ENCODE peak calls at places on chromosomes 11 and 22, in six cellular contexts. G is body of pancreas, I is HAP-1, U is ascending aorta, P is cardiac muscle cell, Y is heart left ventricle. H is an unnamed sample. For H3K4me1, the result is how much of the 10 kb centered on the place peaks cover.

GRCh38 chr11:117286588-117286987 is 4.6 kb upstream of the BACE1-AS start:
- DNase-seq in Y (no peak), I (no peak), G (no peak), U (no peak), P (no peak), H (no peak)

GRCh38 chr22:23549198-23549595 is 30.9 kb downstream of the IGLL1 start:
- DNase-seq in I (no peak), Y (no peak), G (no peak), U (no peak), P (no peak), H (no peak)

GRCh38 chr11:44219830-44220778 is 89.8 kb downstream of the ALX4 start:
- DNase-seq in P (no peak), G (no peak), Y (no peak), U (no peak), I (no peak), H (no peak)

GRCh38 chr11:127620660-127621059 is 620.1 kb upstream of the KIRREL3 start:
- DNase-seq in G (no peak), U (no peak), I (no peak), Y (no peak), P (peak), H (no peak)

GRCh38 chr11:5689551-5689983 is at the start of gene TRIM22:
- DNase-seq in U (peak), Y (peak), G (no peak), P (peak), I (peak), H (no peak)

GRCh38 chr11:124693142-124693541 is 19.4 kb downstream of the SPA17 start:
- DNase-seq in I (no peak), Y (no peak), P (no peak), U (no peak), G (no peak), H (no peak)

GRCh38 chr22:17961443-17961729 is 63.0 kb downstream of the MICAL3 start:
- DNase-seq in G (no peak), P (no peak), U (no peak), Y (no peak), I (no peak), H (no peak)

GRCh38 chr11:120336641-120337132 is 474 bp downstream of the ARHGEF12 start:
- DNase-seq in Y (peak), G (no peak), U (no peak), I (no peak), P (no peak), H (peak)

GRCh38 chr11:19957301-19957985 is 202.8 kb downstream of the DBX1 start:
- DNase-seq in I (no peak), P (no peak), G (no peak), Y (no peak), U (no peak), H (no peak)

GRCh38 chr11:58524232-58525036 is 16.5 kb upstream of the OR5B21 start:
- DNase-seq in P (peak), U (no peak), Y (peak), I (peak), G (peak), H (peak)

GRCh38 chr11:96464695-96465307 is 75.0 kb downstream of the JRKL start:
- DNase-seq in G (no peak), U (no peak), P (peak), I (peak), Y (peak), H (peak)
- H3K4me3 ChIP-seq in G (no peak), U (no peak), P (no peak), I (no peak), Y (no peak), H (peak)

GRCh38 chr11:728901-729491 is 18.3 kb upstream of the TALDO1 start:
- DNase-seq in I (no peak), U (no peak), G (peak), Y (no peak), P (no peak), H (no peak)
- H3K4me1 ChIP-seq in I (under half), U (under half), G (under half), Y (under half), P (under half), H (under half)

GRCh38 chr11:96337541-96338530 is 5.2 kb downstream of the MAML2 start:
- DNase-seq in I (peak), Y (no peak), U (no peak), G (no peak), P (peak), H (no peak)
- H3K4me3 ChIP-seq in I (no peak), Y (no peak), U (peak), G (no peak), P (no peak), H (no peak)

GRCh38 chr11:61696602-61697001 is 16.4 kb downstream of the DAGLA start:
- DNase-seq in P (peak), I (no peak), G (no peak), U (no peak), Y (no peak), H (no peak)

GRCh38 chr11:61697093-61697492 is 16.9 kb downstream of the DAGLA start:
- DNase-seq in G (peak), P (no peak), Y (no peak), I (no peak), U (no peak), H (no peak)

GRCh38 chr11:61695917-61696316 is 15.7 kb downstream of the DAGLA start:
- DNase-seq in Y (peak), I (no peak), U (peak), P (peak), G (peak), H (peak)

GRCh38 chr11:61698173-61698965 is 18.2 kb downstream of the DAGLA start:
- DNase-seq in U (no peak), G (no peak), P (no peak), Y (no peak), I (no peak), H (no peak)

GRCh38 chr11:61697764-61698163 is 17.6 kb downstream of the DAGLA start:
- DNase-seq in G (peak), Y (no peak), P (no peak), I (no peak), U (no peak), H (no peak)
- H3K4me1 ChIP-seq in G (half or more), Y (half or more), P (under half), I (under half), U (under half), H (under half)

DNA sequence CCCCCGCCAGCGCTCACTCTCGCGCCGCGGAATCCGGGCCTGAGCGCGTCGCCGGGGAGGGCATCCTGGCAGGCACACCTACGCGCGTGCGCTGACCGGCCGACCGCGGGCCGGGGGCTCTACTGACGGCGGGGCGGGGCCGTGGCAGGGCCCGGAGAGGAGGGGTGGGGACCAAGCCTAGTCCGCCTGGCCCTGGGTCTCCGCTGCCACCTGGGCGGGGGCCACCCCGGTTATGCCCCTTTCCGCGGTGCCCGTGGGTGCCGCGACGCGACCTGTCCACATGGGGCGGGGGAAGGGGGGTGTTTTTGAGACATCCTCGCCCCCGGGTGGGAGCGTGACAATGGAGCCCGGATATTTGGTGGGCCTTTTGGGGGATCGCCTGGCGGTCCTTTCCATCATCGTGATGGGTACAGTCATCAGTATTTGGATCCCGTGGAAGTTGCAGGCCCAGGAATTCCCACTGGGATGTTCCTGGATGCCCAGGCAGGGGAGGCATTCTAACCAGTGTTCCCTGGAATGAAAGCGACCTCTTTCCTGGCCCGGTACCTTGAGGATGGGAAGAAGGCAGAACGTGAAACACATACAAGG is 2.2 kb downstream of the NCAM1 start:
- DNase-seq in I (no peak), G (no peak), P (no peak), Y (no peak), U (no peak), H (peak)
- H3K4me3 ChIP-seq in I (no peak), G (no peak), P (peak), Y (peak), U (peak), H (peak)

GRCh38 chr11:2091786-2092463 is 47.3 kb downstream of the IGF2 start:
- DNase-seq in I (no peak), P (no peak), G (no peak), U (no peak), Y (no peak), H (no peak)

GRCh38 chr11:2089536-2090165 is 49.5 kb downstream of the IGF2 start:
- DNase-seq in U (no peak), Y (no peak), G (no peak), P (peak), I (peak), H (peak)

GRCh38 chr11:2092464-2092910 is 46.7 kb downstream of the IGF2 start:
- DNase-seq in I (no peak), Y (no peak), G (no peak), U (no peak), P (no peak), H (no peak)

GRCh38 chr11:2090172-2091111 is 48.7 kb downstream of the IGF2 start:
- DNase-seq in P (no peak), I (no peak), Y (no peak), G (no peak), U (no peak), H (no peak)

DNA sequence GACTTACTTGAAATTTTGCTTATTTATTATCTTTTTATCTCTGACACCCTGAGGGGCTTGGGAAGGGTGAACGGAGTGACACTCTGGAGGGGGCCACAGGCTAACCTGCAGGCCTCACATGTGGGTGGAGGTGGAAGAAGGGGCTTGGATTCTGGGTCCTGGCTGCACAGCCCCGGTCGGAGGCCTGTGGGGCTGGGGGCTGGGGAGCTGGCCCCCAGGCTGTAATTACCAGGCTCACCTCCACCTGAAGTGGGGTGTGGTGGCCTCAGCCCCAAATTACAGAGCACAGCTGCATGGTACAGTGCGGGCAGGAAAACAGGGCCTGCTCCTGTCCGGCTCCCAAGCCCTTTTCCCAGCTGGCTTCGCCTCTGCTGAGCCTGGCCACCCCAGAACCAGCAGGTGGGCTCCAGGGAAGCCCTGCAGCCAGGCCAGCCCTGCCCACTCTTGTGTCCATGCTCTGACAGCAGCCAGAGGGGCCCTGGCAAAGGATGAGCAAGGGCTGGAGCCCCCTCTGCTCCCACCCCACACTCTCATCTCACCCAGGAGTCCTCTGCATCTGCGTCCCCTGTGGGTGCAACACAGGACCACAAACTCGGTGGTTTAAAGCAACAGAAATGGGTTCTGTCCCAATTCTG is 48.0 kb downstream of the IGF2 start:
- DNase-seq in I (no peak), P (no peak), G (no peak), Y (no peak), U (no peak), H (no peak)
- H3K4me1 ChIP-seq in I (under half), P (under half), G (under half), Y (under half), U (under half), H (under half)

DNA sequence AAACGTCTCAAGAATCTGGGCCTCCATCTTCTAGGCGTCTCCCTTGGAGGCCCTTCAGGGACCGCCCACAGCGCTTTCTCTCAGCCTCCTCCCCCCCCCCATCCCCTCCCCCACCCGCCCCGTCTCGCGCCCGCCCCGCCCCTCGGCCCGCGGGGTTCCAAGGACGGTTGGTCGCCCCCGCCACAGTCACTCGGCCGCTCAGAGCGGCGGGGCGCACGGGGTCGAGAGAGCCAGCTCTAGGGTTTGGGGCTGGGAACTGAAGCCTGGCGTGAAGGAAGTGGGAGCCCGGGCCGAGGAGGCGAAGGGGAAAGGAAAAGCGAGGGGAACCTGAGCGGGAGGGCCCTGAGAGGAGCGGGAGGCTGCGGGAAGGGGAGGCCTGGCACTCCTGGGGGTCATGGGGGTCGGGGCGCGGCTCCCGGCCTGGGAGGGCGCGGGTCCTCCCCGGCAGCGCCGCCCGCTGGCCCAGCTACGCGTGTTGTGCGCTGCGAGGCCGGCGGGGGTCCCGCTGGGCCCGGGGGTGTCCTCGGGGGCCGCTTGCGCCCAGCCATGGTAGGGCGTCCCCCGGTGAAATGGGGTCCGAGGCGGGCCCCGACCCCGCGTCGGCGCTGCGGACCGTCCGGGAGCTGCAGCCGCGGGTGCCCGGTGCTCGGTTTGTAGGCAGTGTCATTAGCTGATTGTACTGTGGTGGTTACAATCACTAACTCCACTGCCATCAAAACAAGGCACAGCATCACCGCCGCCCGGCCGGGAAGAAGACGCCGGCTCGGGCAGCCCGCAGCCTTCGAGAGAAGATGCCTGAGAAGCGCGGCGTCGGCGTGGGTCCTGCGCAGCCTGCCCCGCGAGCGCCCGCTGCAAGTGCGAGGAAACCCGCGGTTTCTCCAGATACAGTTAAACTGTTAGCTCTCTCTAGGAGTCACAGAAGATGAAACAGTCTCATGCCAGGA is at the start of gene BTG4:
- DNase-seq in Y (no peak), G (no peak), P (peak), U (no peak), I (no peak), H (peak)
- H3K4me3 ChIP-seq in Y (peak), G (no peak), P (peak), U (peak), I (no peak), H (no peak)

DNA sequence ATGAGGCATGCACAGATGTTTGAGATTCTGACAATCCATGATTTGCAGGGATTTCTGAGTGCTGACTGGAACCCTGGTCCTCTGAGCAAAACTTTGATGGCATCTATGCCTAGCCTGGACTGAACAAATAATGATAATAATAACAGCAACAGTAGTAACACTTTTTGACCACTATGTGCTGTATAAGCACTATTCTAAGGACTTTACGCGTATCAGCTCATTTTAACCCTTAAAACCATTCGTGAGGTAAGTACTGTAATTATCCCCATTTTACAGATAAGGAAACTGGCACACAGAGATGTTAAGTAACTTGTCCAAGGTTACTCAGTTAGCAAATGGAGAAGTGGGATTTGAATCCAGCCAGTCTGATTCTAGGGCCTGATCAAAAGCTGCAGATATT is 168.4 kb downstream of the C11orf91 start:
- DNase-seq in Y (no peak), P (no peak), G (no peak), I (no peak), U (no peak), H (no peak)
- H3K4me1 ChIP-seq in Y (under half), P (under half), G (under half), I (under half), U (under half), H (under half)

H was measured in BE2C.